ENCODE peak calls at places on chromosomes 12 and 14, in five cellular contexts. N, T, I, Y and F are unnamed samples.

GRCh38 chr14:54348001-54348611 is 48.7 kb upstream of the CDKN3 start:
- DNase-seq in N (peak; percentile 75), T (peak; percentile 47), I (peak; percentile 55), Y (no peak), F (peak; percentile 44)

GRCh38 chr12:19741132-19741489 is 301.8 kb downstream of the AEBP2 start:
- DNase-seq in N (no peak), T (no peak), I (no peak), Y (no peak), F (no peak)

GRCh38 chr14:29463727-29464370 is 463.8 kb downstream of the PRKD1 start:
- DNase-seq in N (no peak), T (no peak), I (no peak), Y (no peak), F (no peak)

GRCh38 chr12:94326727-94327126 is 132.9 kb downstream of the CEP83 start:
- DNase-seq in N (no peak), T (no peak), I (no peak), Y (no peak), F (no peak)

GRCh38 chr12:107990325-107990724 is 138.8 kb upstream of the WSCD2 start:
- DNase-seq in N (peak; percentile 29), T (peak; percentile 11), I (peak; percentile 37), Y (no peak), F (peak; percentile 27)

GRCh38 chr12:14273911-14274306 is 91.6 kb upstream of the ATF7IP start:
- DNase-seq in N (no peak), T (no peak), I (no peak), Y (no peak), F (no peak)

GRCh38 chr14:28294834-28295440 is 471.6 kb upstream of the FOXG1 start:
- DNase-seq in N (peak; percentile 27), T (no peak), I (peak; percentile 1), Y (no peak), F (no peak)

GRCh38 chr14:64970041-64970440 is 2.1 kb downstream of the RAB15 start:
- DNase-seq in N (no peak), T (no peak), I (no peak), Y (no peak), F (no peak)

GRCh38 chr12:53252349-53252916 is 15.7 kb upstream of the ESPL1 start:
- DNase-seq in N (no peak), T (peak; percentile 68), I (no peak), Y (no peak), F (no peak)

GRCh38 chr14:101773378-101773777 is 11.9 kb downstream of the PPP2R5C start:
- DNase-seq in N (no peak), T (no peak), I (no peak), Y (no peak), F (no peak)

GRCh38 chr12:28500373-28501024 is 310.2 kb downstream of the CCDC91 start:
- DNase-seq in N (no peak), T (no peak), I (no peak), Y (no peak), F (no peak)

GRCh38 chr12:95473440-95473946 is 459 bp upstream of the METAP2 start:
- DNase-seq in N (peak; percentile 39), T (no peak), I (peak; percentile 45), Y (peak; percentile 13), F (peak; percentile 19)

GRCh38 chr12:45612044-45612794 is 117.3 kb upstream of the ARID2 start:
- DNase-seq in N (no peak), T (no peak), I (no peak), Y (no peak), F (no peak)

GRCh38 chr14:32565256-32565655 is 236.2 kb downstream of the AKAP6 start:
- DNase-seq in N (no peak), T (no peak), I (peak; percentile 12), Y (no peak), F (no peak)

GRCh38 chr12:102876883-102877282 is 40.2 kb downstream of the PAH start:
- DNase-seq in N (no peak), T (no peak), I (no peak), Y (no peak), F (peak; percentile 13)

GRCh38 chr12:57609781-57610552 is 1.3 kb upstream of the ARHGEF25 start:
- DNase-seq in N (no peak), T (no peak), I (peak; percentile 72), Y (no peak), F (no peak)

GRCh38 chr14:70698288-70698687 is 56.6 kb downstream of the TTC9 start:
- DNase-seq in N (peak; percentile 29), T (peak; percentile 33), I (no peak), Y (no peak), F (no peak)

GRCh38 chr12:109309441-109310246 is 560 bp upstream of the FOXN4 start:
- DNase-seq in N (no peak), T (peak; percentile 66), I (peak; percentile 81), Y (no peak), F (no peak)

GRCh38 chr12:106345739-106346138 is 11.8 kb upstream of the POLR3B start:
- DNase-seq in N (peak; percentile 77), T (peak; percentile 13), I (peak; percentile 25), Y (no peak), F (peak; percentile 51)

DNA sequence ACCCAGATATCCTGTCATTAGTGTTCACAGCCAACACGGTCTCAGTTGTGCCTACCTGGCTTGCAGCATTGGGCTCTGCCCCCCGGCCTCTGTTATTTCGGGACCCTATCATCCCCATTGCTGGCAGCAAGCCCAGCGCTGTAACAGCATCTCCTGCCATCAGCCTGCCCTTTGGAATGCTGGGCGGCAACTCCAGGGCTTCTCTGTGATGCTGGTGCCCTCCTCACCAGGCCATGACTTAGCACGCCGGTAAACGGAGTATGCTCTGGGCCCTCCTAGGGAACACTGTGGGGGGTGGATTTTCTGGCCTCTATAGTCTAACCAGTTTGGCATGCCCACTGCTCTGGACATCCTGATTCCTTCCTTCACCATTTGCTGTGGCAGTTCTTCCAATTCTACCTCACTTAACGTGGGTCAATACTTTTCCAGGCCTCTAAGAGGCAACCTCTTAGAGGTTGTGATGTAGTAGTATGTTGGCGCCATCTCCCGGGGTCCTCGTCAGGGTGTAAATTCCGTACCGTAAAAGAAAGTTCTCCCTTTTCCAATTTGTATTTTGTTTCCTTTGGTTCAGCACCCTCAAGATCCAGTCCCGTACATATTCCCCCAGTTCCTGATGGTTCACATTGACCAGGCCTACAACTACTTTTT is 80.0 kb downstream of the SINHCAF start:
- DNase-seq in N (peak; percentile 44), T (peak; percentile 33), I (no peak), Y (no peak), F (no peak)
- TF ChIP-seq REST in N (no peak), T (no peak), I (no peak), Y (no peak), F (no peak)

GRCh38 chr14:22479132-22479531 is 109.9 kb downstream of the DAD1 start:
- DNase-seq in N (no peak), T (no peak), I (no peak), Y (no peak), F (no peak)

GRCh38 chr14:22479781-22480464 is 109.1 kb downstream of the DAD1 start:
- DNase-seq in N (no peak), T (no peak), I (no peak), Y (no peak), F (no peak)

GRCh38 chr14:22482085-22482694 is 106.8 kb downstream of the DAD1 start:
- DNase-seq in N (no peak), T (no peak), I (no peak), Y (no peak), F (no peak)

GRCh38 chr14:22482782-22483553 is 106.1 kb downstream of the DAD1 start:
- DNase-seq in N (no peak), T (no peak), I (no peak), Y (no peak), F (no peak)

DNA sequence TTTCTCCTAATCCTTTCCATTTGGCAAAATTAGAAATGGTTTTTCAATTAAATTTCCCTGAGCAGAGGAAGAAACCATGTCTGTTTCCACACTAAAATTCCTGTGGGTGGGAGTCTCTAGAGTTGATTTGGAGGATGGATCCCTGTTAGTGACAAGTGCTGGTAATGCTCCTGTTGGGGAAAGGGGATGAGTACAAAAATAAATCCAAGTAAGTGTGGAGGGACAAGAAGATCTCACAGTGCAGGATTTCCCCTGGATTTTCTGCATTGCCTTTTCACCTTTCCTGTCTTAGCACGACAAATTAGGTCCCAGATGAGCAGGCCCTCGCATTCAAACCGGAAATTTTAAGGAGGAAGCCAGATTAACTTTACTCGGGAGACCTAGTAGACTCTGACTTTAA is 107.5 kb downstream of the DAD1 start:
- DNase-seq in N (no peak), T (no peak), I (no peak), Y (no peak), F (no peak)
- H3K4me1 ChIP-seq in N (no peaks in the 10 kb centered on the region), T (no peaks in the 10 kb centered on the region), I (peaks cover 5% of the 10 kb centered on the region), Y (peaks cover 80% of the 10 kb centered on the region), F (no peaks in the 10 kb centered on the region)

DNA sequence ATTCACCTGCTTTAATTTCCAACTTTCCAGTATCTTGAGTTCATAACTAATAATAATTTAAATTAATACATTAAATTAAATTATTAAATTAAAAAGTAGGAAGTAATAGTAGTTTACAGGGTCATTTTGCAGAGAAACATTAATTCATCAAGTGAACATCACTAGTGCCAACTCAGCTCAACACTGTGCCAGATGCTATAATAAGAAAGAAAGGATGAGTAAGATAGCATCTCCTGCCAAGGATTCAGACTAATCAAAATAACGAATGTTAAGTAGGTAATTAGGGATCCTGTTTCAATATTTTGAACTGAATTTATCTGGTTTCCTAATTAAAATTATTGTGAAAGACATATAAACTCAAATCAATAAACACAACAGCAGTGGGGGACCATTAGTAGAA is 596.7 kb downstream of the SLC6A15 start:
- DNase-seq in N (no peak), T (no peak), I (no peak), Y (no peak), F (no peak)
- TF ChIP-seq YY1 in N (no peak), T (no peak), I (no peak), Y (no peak), F (no peak)

GRCh38 chr12:120247183-120247582 is 18.3 kb downstream of the PXN start:
- DNase-seq in N (no peak), T (no peak), I (no peak), Y (no peak), F (no peak)

GRCh38 chr12:120252071-120252906 is 13.2 kb downstream of the PXN start:
- DNase-seq in N (no peak), T (no peak), I (no peak), Y (no peak), F (no peak)

GRCh38 chr12:120247621-120248030 is 17.9 kb downstream of the PXN start:
- DNase-seq in N (no peak), T (no peak), I (no peak), Y (no peak), F (no peak)

GRCh38 chr12:120249266-120249874 is 16.2 kb downstream of the PXN start:
- DNase-seq in N (no peak), T (no peak), I (no peak), Y (no peak), F (no peak)

DNA sequence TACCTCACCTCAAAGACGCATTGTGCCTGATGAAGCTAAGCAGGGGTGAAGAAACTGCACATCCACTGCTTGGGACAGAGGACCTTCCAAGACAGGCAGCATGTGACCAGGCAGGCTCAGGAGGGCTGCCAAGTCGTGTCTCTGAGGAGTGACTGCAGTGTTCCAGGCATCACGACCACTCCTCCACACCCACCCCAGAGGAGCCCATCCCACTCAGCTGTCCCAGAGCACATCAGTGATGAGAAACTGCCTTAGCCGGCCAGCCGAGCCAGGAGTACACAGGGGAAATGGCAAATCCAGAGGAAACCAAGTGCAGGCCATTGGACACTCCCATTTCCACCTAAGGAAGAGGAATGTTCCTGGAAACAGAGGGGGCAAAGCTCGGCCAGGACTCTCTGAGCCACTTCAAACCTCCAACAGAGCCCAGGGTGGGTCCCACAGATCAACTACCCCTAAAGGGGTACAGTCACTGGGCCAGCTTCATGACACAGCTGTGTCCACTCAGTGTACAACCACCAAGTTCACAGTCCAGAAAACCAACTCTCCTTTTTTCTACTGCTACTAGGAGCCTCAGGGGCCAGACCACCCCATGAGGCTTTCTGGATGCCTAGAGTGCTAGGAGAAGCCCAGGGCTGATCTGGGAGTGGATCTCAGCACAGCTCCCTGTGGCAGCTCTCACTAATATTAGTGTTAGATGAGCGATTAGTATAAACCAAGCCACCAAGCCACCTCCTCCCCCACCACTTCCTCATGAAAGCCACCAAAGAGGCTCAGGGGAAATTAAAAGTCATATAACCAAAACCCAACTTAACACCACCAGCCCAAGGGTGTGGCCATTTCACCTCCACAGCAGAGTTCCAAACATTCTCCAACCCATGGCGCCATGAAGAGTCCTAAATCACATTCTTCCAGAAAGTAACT is 15.4 kb downstream of the PXN start:
- DNase-seq in N (no peak), T (no peak), I (no peak), Y (no peak), F (no peak)
- TF ChIP-seq REST in N (no peak), T (no peak), I (no peak), Y (no peak), F (no peak)